ENCODE peak calls at places on chromosomes 6 and 20, in eight cellular contexts. One of them, this sample, is unnamed.

GRCh38 chr6:36493859-36494258 is 51.1 kb downstream of the KCTD20 start:
- DNase-seq in lung: no peak
- DNase-seq in stimulated activated CD4-positive, alpha-beta T cell treated with anti-CD3 and anti-CD28 coated beads, Interleukin-2, amount 100 ng/mL, for 48 hours: no peak
- DNase-seq in amygdala: no peak
- DNase-seq in DMS 273 treated with DMSO at 0.1 percent for 48 hours: no peak
- DNase-seq in naive thymus-derived CD8-positive, alpha-beta T cell: no peak
- DNase-seq in mesenchymal stem cell: no peak
- DNase-seq in GM18507: no peak
- DNase-seq in this sample: no peak

GRCh38 chr20:58585753-58586540 is 65.1 kb upstream of the STX16 start:
- DNase-seq in DMS 273 treated with DMSO at 0.1 percent for 48 hours: no peak
- DNase-seq in stimulated activated CD4-positive, alpha-beta T cell treated with anti-CD3 and anti-CD28 coated beads, Interleukin-2, amount 100 ng/mL, for 48 hours: no peak
- DNase-seq in amygdala: no peak
- DNase-seq in GM18507: no peak
- DNase-seq in naive thymus-derived CD8-positive, alpha-beta T cell: no peak
- DNase-seq in lung: no peak
- DNase-seq in mesenchymal stem cell: peak; percentile 23
- DNase-seq in this sample: no peak

GRCh38 chr6:42563697-42564495 is at the start of gene UBR2:
- DNase-seq in DMS 273 treated with DMSO at 0.1 percent for 48 hours: peak; percentile 98
- DNase-seq in mesenchymal stem cell: peak; percentile 99
- DNase-seq in stimulated activated CD4-positive, alpha-beta T cell treated with anti-CD3 and anti-CD28 coated beads, Interleukin-2, amount 100 ng/mL, for 48 hours: peak; percentile 85
- DNase-seq in amygdala: peak; percentile 98
- DNase-seq in naive thymus-derived CD8-positive, alpha-beta T cell: peak; percentile 98
- DNase-seq in lung: peak; percentile 99
- DNase-seq in GM18507: peak; percentile 82
- DNase-seq in this sample: peak; percentile 97

GRCh38 chr6:154426997-154427396 is 70.4 kb upstream of the IPCEF1 start:
- DNase-seq in lung: no peak
- DNase-seq in stimulated activated CD4-positive, alpha-beta T cell treated with anti-CD3 and anti-CD28 coated beads, Interleukin-2, amount 100 ng/mL, for 48 hours: no peak
- DNase-seq in naive thymus-derived CD8-positive, alpha-beta T cell: no peak
- DNase-seq in mesenchymal stem cell: no peak
- DNase-seq in GM18507: no peak
- DNase-seq in amygdala: no peak
- DNase-seq in DMS 273 treated with DMSO at 0.1 percent for 48 hours: no peak
- DNase-seq in this sample: no peak

GRCh38 chr20:41616228-41616627 is 1.9 kb downstream of the CHD6 start:
- DNase-seq in stimulated activated CD4-positive, alpha-beta T cell treated with anti-CD3 and anti-CD28 coated beads, Interleukin-2, amount 100 ng/mL, for 48 hours: no peak
- DNase-seq in naive thymus-derived CD8-positive, alpha-beta T cell: no peak
- DNase-seq in lung: no peak
- DNase-seq in DMS 273 treated with DMSO at 0.1 percent for 48 hours: no peak
- DNase-seq in amygdala: no peak
- DNase-seq in mesenchymal stem cell: peak; percentile 7
- DNase-seq in GM18507: no peak
- DNase-seq in this sample: no peak

GRCh38 chr6:22236626-22237414 is 60.0 kb downstream of the PRL start:
- DNase-seq in mesenchymal stem cell: peak; percentile 88
- DNase-seq in GM18507: no peak
- DNase-seq in naive thymus-derived CD8-positive, alpha-beta T cell: no peak
- DNase-seq in amygdala: no peak
- DNase-seq in DMS 273 treated with DMSO at 0.1 percent for 48 hours: peak; percentile 71
- DNase-seq in stimulated activated CD4-positive, alpha-beta T cell treated with anti-CD3 and anti-CD28 coated beads, Interleukin-2, amount 100 ng/mL, for 48 hours: no peak
- DNase-seq in lung: no peak
- DNase-seq in this sample: no peak

GRCh38 chr20:38581830-38582358 is 897 bp downstream of the ADIG start:
- DNase-seq in DMS 273 treated with DMSO at 0.1 percent for 48 hours: no peak
- DNase-seq in mesenchymal stem cell: no peak
- DNase-seq in amygdala: no peak
- DNase-seq in lung: no peak
- DNase-seq in stimulated activated CD4-positive, alpha-beta T cell treated with anti-CD3 and anti-CD28 coated beads, Interleukin-2, amount 100 ng/mL, for 48 hours: no peak
- DNase-seq in naive thymus-derived CD8-positive, alpha-beta T cell: no peak
- DNase-seq in GM18507: no peak
- DNase-seq in this sample: no peak

GRCh38 chr20:34110025-34111013 is 1.7 kb downstream of the EIF2S2 start:
- DNase-seq in GM18507: no peak
- DNase-seq in mesenchymal stem cell: peak; percentile 51
- DNase-seq in stimulated activated CD4-positive, alpha-beta T cell treated with anti-CD3 and anti-CD28 coated beads, Interleukin-2, amount 100 ng/mL, for 48 hours: no peak
- DNase-seq in amygdala: no peak
- DNase-seq in naive thymus-derived CD8-positive, alpha-beta T cell: no peak
- DNase-seq in lung: no peak
- DNase-seq in DMS 273 treated with DMSO at 0.1 percent for 48 hours: no peak
- DNase-seq in this sample: no peak

GRCh38 chr6:90621581-90621980 is 34.7 kb upstream of the MAP3K7 start:
- DNase-seq in mesenchymal stem cell: no peak
- DNase-seq in DMS 273 treated with DMSO at 0.1 percent for 48 hours: no peak
- DNase-seq in naive thymus-derived CD8-positive, alpha-beta T cell: no peak
- DNase-seq in amygdala: no peak
- DNase-seq in stimulated activated CD4-positive, alpha-beta T cell treated with anti-CD3 and anti-CD28 coated beads, Interleukin-2, amount 100 ng/mL, for 48 hours: no peak
- DNase-seq in GM18507: no peak
- DNase-seq in lung: no peak
- DNase-seq in this sample: no peak

GRCh38 chr20:41453006-41453950 is 86.7 kb upstream of the EMILIN3 start:
- DNase-seq in mesenchymal stem cell: no peak
- DNase-seq in stimulated activated CD4-positive, alpha-beta T cell treated with anti-CD3 and anti-CD28 coated beads, Interleukin-2, amount 100 ng/mL, for 48 hours: no peak
- DNase-seq in amygdala: no peak
- DNase-seq in naive thymus-derived CD8-positive, alpha-beta T cell: no peak
- DNase-seq in DMS 273 treated with DMSO at 0.1 percent for 48 hours: peak; percentile 20
- DNase-seq in lung: no peak
- DNase-seq in GM18507: no peak
- DNase-seq in this sample: no peak

This sample was measured in caudate nucleus.